ENCODE peak calls at places on chromosomes 6 and 20, in ten cellular contexts. U is stimulated activated CD8-positive, alpha-beta memory T cell treated with anti-CD3 and anti-CD28 coated beads, Interleukin-2, amount 100 ng/mL, for 48 hours; F is left cardiac atrium; L is heart left ventricle; E is HCT116; O is activated T-cell treated with anti-CD3 and anti-CD28 coated beads, Interleukin-2, amount 50 U/mL, for 72 hours; Z is CD8-positive, alpha-beta memory T cell; S is RWPE1; W is effector CD4-positive, alpha-beta T cell; R is GM10248. K is an unnamed sample.

GRCh38 chr6:20879526-20879925 is 345.3 kb downstream of the CDKAL1 start:
- DNase-seq in U (no peak), F (no peak), L (no peak), E (no peak), O (no peak), Z (no peak), S (no peak), W (no peak), R (no peak), K (no peak)

GRCh38 chr20:5688431-5688972 is 61.7 kb upstream of the SHLD1 start:
- DNase-seq in U (no peak), F (peak; percentile 27), L (peak; percentile 62), E (no peak), O (no peak), Z (no peak), S (no peak), W (no peak), R (no peak), K (no peak)

GRCh38 chr20:41260734-41261220 is 56.8 kb downstream of the ZHX3 start:
- DNase-seq in U (no peak), F (no peak), L (no peak), E (no peak), O (no peak), Z (no peak), S (no peak), W (no peak), R (no peak), K (no peak)

GRCh38 chr6:33815854-33816253 is 12.1 kb upstream of the MLN start:
- DNase-seq in U (no peak), F (no peak), L (no peak), E (peak; percentile 32), O (no peak), Z (no peak), S (peak; percentile 21), W (no peak), R (peak; percentile 55), K (no peak)

GRCh38 chr6:47922391-47922790 is 140.6 kb downstream of the OPN5 start:
- DNase-seq in U (no peak), F (no peak), L (no peak), E (no peak), O (no peak), Z (no peak), S (no peak), W (no peak), R (no peak), K (no peak)

GRCh38 chr6:193180-193579 is 99.1 kb upstream of the DUSP22 start:
- DNase-seq in U (no peak), F (no peak), L (no peak), E (no peak), O (no peak), Z (no peak), S (no peak), W (no peak), R (no peak), K (no peak)

GRCh38 chr20:62953839-62954703 is 1.6 kb downstream of the SLC17A9 start:
- DNase-seq in U (peak; percentile 49), F (peak; percentile 81), L (peak; percentile 85), E (no peak), O (peak; percentile 63), Z (peak; percentile 62), S (no peak), W (peak; percentile 64), R (peak; percentile 92), K (no peak)

GRCh38 chr20:13819885-13820645 is 35.2 kb downstream of the NDUFAF5 start:
- DNase-seq in U (no peak), F (peak; percentile 27), L (no peak), E (peak; percentile 42), O (no peak), Z (no peak), S (peak; percentile 79), W (no peak), R (peak; percentile 59), K (no peak)

GRCh38 chr6:164021589-164022290 is 607.2 kb downstream of the QKI start:
- DNase-seq in U (no peak), F (no peak), L (no peak), E (no peak), O (no peak), Z (no peak), S (no peak), W (no peak), R (no peak), K (no peak)

GRCh38 chr20:1825492-1825891 is 69.7 kb upstream of the SIRPA start:
- DNase-seq in U (no peak), F (no peak), L (no peak), E (no peak), O (no peak), Z (no peak), S (no peak), W (no peak), R (no peak), K (no peak)

GRCh38 chr20:46694484-46694883 is 5.2 kb upstream of the TP53RK start:
- DNase-seq in U (no peak), F (no peak), L (no peak), E (no peak), O (no peak), Z (no peak), S (peak; percentile 63), W (no peak), R (no peak), K (no peak)

GRCh38 chr20:18566892-18567738 is at the start of gene SMIM26:
- DNase-seq in U (peak; percentile 89), F (peak; percentile 96), L (peak; percentile 96), E (peak; percentile 85), O (peak; percentile 95), Z (peak; percentile 88), S (peak; percentile 95), W (peak; percentile 87), R (peak; percentile 95), K (peak; percentile 17)

GRCh38 chr6:143034689-143035334 is 25.9 kb upstream of the AIG1 start:
- DNase-seq in U (no peak), F (no peak), L (no peak), E (no peak), O (peak; percentile 12), Z (no peak), S (no peak), W (no peak), R (no peak), K (no peak)

GRCh38 chr20:22887796-22888195 is 147.3 kb upstream of the SSTR4 start:
- DNase-seq in U (no peak), F (no peak), L (no peak), E (no peak), O (no peak), Z (no peak), S (no peak), W (no peak), R (no peak), K (no peak)

K was measured in cortex of kidney.